ENCODE peak calls at places on chromosomes 5 and 9, in five cellular contexts. K, T, O, C and E are unnamed samples.

GRCh38 chr5:125835293-125836172 is 587.7 kb upstream of the GRAMD2B start:
- DNase-seq in K (peak), O (no peak), T (no peak), C (peak), E (peak)

GRCh38 chr5:140311011-140311467 is 8.1 kb upstream of the PFDN1 start:
- DNase-seq in O (no peak), C (no peak), K (no peak), T (no peak), E (no peak)

GRCh38 chr5:139167052-139167451 is 31.1 kb downstream of the SIL1 start:
- DNase-seq in K (no peak), T (no peak), O (no peak), C (no peak), E (no peak)

GRCh38 chr5:95178046-95178651 is 106.7 kb downstream of the MCTP1 start:
- DNase-seq in K (no peak), C (peak), O (no peak), T (no peak), E (no peak)

GRCh38 chr5:42461507-42461906 is 38.3 kb downstream of the GHR start:
- DNase-seq in O (no peak), K (no peak), T (no peak), C (no peak), E (no peak)

GRCh38 chr9:34403554-34404380 is 27.1 kb upstream of the MYORG start:
- DNase-seq in O (peak), C (peak), K (peak), T (peak), E (peak)

GRCh38 chr5:181215997-181216982 is 6.8 kb upstream of the TRIM41 start:
- DNase-seq in O (no peak), C (peak), T (no peak), K (no peak), E (no peak)

GRCh38 chr5:141496038-141496437 is 7.2 kb downstream of the PCDHGC5 start:
- DNase-seq in O (no peak), T (no peak), C (peak), K (no peak), E (no peak)

GRCh38 chr9:29647451-29647850 is 2074.2 kb upstream of the C9orf72 start:
- DNase-seq in C (no peak), K (no peak), T (no peak), O (no peak), E (no peak)

GRCh38 chr5:15980835-15981234 is 198.8 kb downstream of the MARCHF11 start:
- DNase-seq in C (no peak), T (no peak), K (no peak), O (no peak), E (no peak)

GRCh38 chr9:92138157-92138959 is 23.1 kb upstream of the SPTLC1 start:
- DNase-seq in T (peak), C (peak), K (peak), O (peak), E (peak)

GRCh38 chr9:22829236-22829635 is 382.6 kb downstream of the DMRTA1 start:
- DNase-seq in T (no peak), O (no peak), K (no peak), C (no peak), E (no peak)

GRCh38 chr5:67462150-67462549 is 265.6 kb upstream of the CD180 start:
- DNase-seq in C (no peak), K (no peak), O (no peak), T (no peak), E (no peak)

GRCh38 chr9:5375091-5375490 is 35.4 kb upstream of the RLN1 start:
- DNase-seq in K (no peak), T (no peak), C (peak), O (no peak), E (no peak)

GRCh38 chr9:128188209-128188608 is 3.2 kb downstream of the CIZ1 start:
- DNase-seq in O (no peak), C (no peak), K (no peak), T (no peak), E (no peak)

GRCh38 chr5:52692039-52692438 is 95.7 kb upstream of the ITGA1 start:
- DNase-seq in C (no peak), O (no peak), T (no peak), K (no peak), E (no peak)

GRCh38 chr9:134134949-134135342 is 936 bp upstream of the WDR5 start:
- DNase-seq in O (no peak), T (no peak), K (no peak), C (no peak), E (peak)

GRCh38 chr5:134223406-134224251 is 2.2 kb downstream of the PPP2CA start:
- DNase-seq in O (no peak), K (no peak), C (no peak), T (no peak), E (no peak)

GRCh38 chr5:39376293-39376714 is 12.0 kb upstream of the C9 start:
- DNase-seq in O (no peak), T (peak), C (peak), K (no peak), E (peak)

GRCh38 chr9:99403371-99403770 is 181.3 kb downstream of the SEC61B start:
- DNase-seq in K (no peak), T (no peak), C (no peak), O (no peak), E (no peak)

GRCh38 chr9:89427621-89428221 is 70.2 kb downstream of the SEMA4D start:
- DNase-seq in C (no peak), T (no peak), O (peak), K (no peak), E (no peak)

GRCh38 chr9:75993434-75993833 is 103.0 kb downstream of the PCSK5 start:
- DNase-seq in T (no peak), K (no peak), O (no peak), C (no peak), E (no peak)

GRCh38 chr9:136093331-136093986 is 1.6 kb downstream of the NACC2 start:
- DNase-seq in K (no peak), O (no peak), C (no peak), T (no peak), E (no peak)

GRCh38 chr9:128254855-128255759 is 20.7 kb downstream of the GOLGA2 start:
- DNase-seq in C (peak), K (peak), T (peak), O (peak), E (peak)

GRCh38 chr5:139378101-139378825 is 4.8 kb downstream of the SLC23A1 start:
- DNase-seq in C (peak), K (no peak), T (no peak), O (no peak), E (no peak)

DNA sequence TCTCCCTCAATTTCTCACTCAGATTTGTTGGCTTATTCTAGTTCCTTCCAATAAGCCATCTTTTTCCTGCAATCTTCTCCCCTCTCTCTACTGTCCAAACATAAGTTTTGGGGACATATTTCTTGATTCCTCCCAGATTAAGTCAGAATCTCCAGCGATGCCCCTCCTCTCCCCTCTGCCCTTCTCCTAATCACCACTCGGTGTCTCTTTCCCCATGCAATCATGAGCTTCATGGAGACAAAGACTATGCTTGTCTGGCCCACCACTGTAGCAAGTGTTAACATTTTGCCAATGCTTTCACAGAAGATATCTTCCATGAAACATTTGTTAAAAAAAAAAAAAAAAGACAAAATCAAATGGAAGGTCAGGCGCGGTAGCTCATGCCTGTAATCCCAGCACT is 42.4 kb downstream of the PDE6A start:
- DNase-seq in K (no peak), C (peak), T (no peak), O (no peak), E (no peak)
- TF ChIP-seq CTCF in K (no peak), C (peak), T (no peak), O (no peak), E (no peak)

DNA sequence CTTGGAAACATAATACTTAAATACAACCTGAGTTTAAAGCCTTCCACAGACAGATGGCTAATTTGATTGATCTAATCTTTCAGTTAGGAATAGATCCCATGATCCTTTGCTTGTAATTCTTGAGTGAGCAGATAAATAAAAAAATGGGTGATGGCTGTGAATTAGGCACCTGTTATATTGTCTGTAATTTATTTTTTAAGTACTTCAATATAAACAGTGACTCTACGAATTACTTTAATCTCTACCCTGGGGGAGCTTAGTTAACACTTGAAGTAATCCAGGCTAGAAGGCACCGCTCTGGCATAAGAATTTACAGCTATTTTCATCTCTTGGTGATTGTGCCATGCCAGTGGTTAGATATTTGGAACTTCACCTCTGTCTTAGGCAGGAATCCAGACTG is 9.0 kb downstream of the EGFLAM start:
- DNase-seq in C (no peak), K (no peak), T (no peak), O (no peak), E (no peak)
- TF ChIP-seq CTCF in C (no peak), K (no peak), T (no peak), O (no peak), E (no peak)

DNA sequence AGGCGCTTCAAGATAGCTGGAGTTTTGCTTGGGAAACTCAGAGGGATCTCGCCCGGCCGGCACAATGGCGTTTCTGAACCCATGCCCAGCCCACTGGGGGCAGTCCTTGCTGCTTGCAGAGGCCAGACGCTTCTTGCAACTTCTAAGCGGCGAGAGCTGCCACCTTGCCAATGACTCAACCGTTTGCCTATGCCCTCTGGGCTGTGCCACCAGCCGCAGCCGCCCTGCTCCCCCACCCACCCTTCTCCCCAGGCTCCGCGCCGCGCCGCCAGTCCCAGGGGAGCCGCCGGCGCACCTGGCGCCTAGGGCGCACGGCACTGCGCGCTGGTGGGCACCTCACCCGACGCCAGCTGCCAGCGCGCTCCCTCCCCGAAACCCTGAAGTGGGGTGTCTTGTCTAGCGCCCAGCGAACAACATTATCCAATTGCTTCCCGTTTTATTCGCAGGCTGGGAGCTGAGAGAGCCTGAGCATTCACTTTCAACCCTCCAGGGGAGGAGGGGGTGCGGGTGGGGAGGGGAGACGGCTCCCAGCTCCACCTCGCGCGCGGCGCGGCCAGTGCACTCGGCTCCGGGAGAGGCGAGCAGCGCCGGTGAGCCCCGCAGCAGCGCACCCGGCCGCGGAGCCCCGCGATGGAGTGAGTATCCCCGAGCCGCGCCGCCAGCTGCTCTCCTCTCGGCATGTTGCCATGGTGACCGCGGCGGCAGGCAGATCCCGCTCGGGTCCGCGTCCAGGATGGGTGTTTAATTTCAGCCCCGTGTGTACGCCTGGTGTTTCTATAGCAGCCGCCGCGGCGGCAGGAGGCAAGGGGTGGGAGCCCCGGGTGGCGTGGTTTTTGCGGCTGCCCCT is 139.5 kb upstream of the PALM2AKAP2 start:
- DNase-seq in O (no peak), C (peak), T (no peak), K (peak), E (peak)
- TF ChIP-seq CTCF in O (no peak), C (no peak), T (no peak), K (no peak), E (no peak)

DNA sequence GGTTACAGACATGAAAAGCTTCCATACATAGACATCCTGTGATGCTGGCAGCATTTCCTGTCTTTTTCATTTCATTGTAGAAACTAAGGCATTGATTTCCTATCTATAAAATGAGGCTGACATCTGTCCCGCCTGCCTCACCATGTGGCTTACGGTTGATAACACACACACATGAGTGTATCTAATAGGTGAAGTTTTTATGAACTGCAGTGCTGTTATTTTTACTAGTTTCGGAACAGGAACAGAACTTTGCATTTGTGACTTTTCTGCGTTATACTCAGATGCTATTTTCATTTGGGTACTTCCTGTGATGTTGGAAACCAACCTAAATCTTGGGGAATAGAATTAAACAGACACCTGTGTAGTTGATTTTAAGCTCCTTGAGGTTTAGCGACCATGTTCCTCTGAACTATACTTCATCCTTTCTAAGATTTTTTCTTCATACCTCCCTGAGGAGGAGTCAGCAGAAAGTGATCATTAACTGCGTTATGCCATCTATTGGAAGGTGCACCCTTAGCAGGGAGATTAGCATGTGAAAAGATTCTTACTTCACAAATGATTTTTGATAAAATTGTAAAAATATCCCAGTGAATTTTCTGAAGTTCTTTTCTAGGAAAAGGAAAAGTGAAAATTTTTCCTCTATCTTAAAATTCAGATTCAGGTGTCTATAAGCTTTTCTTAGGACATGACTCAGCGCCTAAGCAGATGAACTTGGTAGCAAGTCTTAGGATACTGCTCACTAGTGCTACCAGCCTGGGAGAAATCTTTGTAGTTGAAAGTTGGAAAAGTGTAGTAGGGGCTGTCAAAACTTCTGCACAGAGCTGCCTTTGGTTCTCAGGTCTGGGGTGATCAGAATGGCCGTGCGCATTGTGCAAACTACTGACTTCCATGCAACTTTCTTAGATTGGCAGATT is 134.5 kb downstream of the TRIO start:
- DNase-seq in C (no peak), K (no peak), T (no peak), O (no peak), E (no peak)
- TF ChIP-seq CTCF in C (no peak), K (no peak), T (no peak), O (no peak), E (peak)

DNA sequence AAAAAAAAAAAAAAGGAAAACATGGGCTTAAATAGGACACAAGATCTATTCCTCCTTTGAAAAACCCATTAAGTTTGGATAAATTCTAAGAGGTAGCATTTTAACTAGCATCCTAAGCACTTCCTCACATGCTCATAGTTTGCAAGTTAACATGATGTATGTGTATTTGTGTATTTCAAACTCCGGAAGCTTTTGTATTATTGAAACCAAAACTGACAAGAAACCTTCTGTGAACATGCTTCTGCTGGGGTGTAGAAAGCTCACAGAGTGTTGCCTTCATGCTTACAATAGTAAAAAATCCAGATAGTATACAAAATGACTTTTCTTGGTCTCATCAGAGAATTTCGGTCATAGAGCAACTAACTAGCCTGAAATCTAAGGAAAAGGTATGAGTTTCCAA is 103.8 kb downstream of the SH3GL2 start:
- DNase-seq in T (no peak), O (no peak), K (no peak), C (no peak), E (no peak)
- TF ChIP-seq CTCF in T (no peak), O (no peak), K (no peak), C (no peak), E (no peak)

DNA sequence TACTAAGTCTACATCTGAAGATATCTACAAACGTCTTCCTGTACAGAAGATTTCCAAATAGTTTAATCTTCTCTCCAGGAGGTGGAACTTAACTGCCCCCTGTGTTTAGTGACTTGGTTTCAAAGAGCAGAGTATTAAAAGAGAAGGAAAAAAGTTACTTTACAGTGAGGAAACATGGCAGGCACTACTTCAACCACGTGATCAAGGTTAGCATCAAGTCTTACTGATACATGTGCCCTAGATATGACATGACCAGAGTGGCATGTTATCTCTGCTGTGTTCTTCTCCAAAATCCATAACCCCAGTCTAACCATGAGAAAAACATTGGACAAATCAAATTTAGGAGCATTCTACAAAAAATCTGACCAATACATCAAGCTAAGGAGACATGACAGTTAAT is 125.8 kb downstream of the ADAMTS12 start:
- DNase-seq in C (no peak), T (no peak), K (no peak), O (no peak), E (no peak)
- TF ChIP-seq CTCF in C (no peak), T (no peak), K (no peak), O (no peak), E (no peak)